ENCODE peak calls at places on chromosomes 7 and 10, in five cellular contexts. Q is pancreas, T is AG09309, B is hepatocyte, E is WTC11. L is an unnamed sample.

GRCh38 chr7:102260856-102261255 is 25.8 kb upstream of the SH2B2 start:
- DNase-seq in Q (no peak), T (no peak), B (peak; percentile 78), E (no peak), L (no peak)

GRCh38 chr7:30206942-30207341 is 72.2 kb downstream of the MTURN start:
- DNase-seq in Q (no peak), T (no peak), B (no peak), E (no peak), L (no peak)

GRCh38 chr7:84175461-84175860 is 19.1 kb downstream of the SEMA3A start:
- DNase-seq in Q (no peak), T (no peak), B (no peak), E (no peak), L (no peak)

GRCh38 chr10:34486008-34486407 is 329.1 kb downstream of the PARD3 start:
- DNase-seq in Q (no peak), T (no peak), B (no peak), E (no peak), L (no peak)

GRCh38 chr7:94511763-94512162 is 2.2 kb downstream of the CASD1 start:
- DNase-seq in Q (no peak), T (no peak), B (no peak), E (no peak), L (no peak)

GRCh38 chr7:30888783-30889182 is 22.9 kb upstream of the AQP1 start:
- DNase-seq in Q (no peak), T (peak; percentile 71), B (peak; percentile 55), E (no peak), L (no peak)

GRCh38 chr10:105974803-105975456 is 1189.6 kb downstream of the SORCS1 start:
- DNase-seq in Q (no peak), T (no peak), B (peak; percentile 57), E (peak; percentile 33), L (no peak)

GRCh38 chr10:104299031-104299904 is 30.3 kb downstream of the GSTO2 start:
- DNase-seq in Q (no peak), T (peak; percentile 13), B (no peak), E (no peak), L (no peak)

GRCh38 chr7:465710-466400 is 53.8 kb downstream of the PDGFA start:
- DNase-seq in Q (no peak), T (no peak), B (no peak), E (peak; percentile 8), L (peak; percentile 6)

GRCh38 chr7:144454256-144455039 is 51.0 kb upstream of the NOBOX start:
- DNase-seq in Q (no peak), T (no peak), B (no peak), E (no peak), L (no peak)
- TF ChIP-seq CTCF in Q (no peak), T (no peak), B (peak; percentile 44), E (no peak), L (no peak)

GRCh38 chr10:70441161-70441876 is at the start of gene NODAL:
- DNase-seq in Q (no peak), T (no peak), B (no peak), E (peak; percentile 59), L (no peak)
- TF ChIP-seq CTCF in Q (no peak), T (no peak), B (no peak), E (no peak), L (no peak)

GRCh38 chr10:18651324-18652007 is at the start of gene NSUN6:
- DNase-seq in Q (peak; percentile 92), T (no peak), B (peak; percentile 95), E (peak; percentile 91), L (peak; percentile 87)
- TF ChIP-seq CTCF in Q (no peak), T (peak; percentile 14), B (no peak), E (no peak), L (no peak)

GRCh38 chr7:155368894-155369600 is 71.4 kb downstream of the INSIG1 start:
- DNase-seq in Q (no peak), T (no peak), B (no peak), E (no peak), L (no peak)
- TF ChIP-seq CTCF in Q (no peak), T (no peak), B (no peak), E (no peak), L (no peak)

GRCh38 chr10:75773139-75773801 is 341.8 kb downstream of the LRMDA start:
- DNase-seq in Q (peak; percentile 38), T (no peak), B (peak; percentile 65), E (no peak), L (no peak)
- TF ChIP-seq CTCF in Q (no peak), T (no peak), B (no peak), E (no peak), L (no peak)

GRCh38 chr10:53839437-53840039 is 961.5 kb downstream of the PCDH15 start:
- DNase-seq in Q (no peak), T (no peak), B (peak; percentile 59), E (no peak), L (no peak)
- TF ChIP-seq CTCF in Q (peak; percentile 34), T (peak; percentile 20), B (peak; percentile 78), E (peak; percentile 21), L (no peak)

DNA sequence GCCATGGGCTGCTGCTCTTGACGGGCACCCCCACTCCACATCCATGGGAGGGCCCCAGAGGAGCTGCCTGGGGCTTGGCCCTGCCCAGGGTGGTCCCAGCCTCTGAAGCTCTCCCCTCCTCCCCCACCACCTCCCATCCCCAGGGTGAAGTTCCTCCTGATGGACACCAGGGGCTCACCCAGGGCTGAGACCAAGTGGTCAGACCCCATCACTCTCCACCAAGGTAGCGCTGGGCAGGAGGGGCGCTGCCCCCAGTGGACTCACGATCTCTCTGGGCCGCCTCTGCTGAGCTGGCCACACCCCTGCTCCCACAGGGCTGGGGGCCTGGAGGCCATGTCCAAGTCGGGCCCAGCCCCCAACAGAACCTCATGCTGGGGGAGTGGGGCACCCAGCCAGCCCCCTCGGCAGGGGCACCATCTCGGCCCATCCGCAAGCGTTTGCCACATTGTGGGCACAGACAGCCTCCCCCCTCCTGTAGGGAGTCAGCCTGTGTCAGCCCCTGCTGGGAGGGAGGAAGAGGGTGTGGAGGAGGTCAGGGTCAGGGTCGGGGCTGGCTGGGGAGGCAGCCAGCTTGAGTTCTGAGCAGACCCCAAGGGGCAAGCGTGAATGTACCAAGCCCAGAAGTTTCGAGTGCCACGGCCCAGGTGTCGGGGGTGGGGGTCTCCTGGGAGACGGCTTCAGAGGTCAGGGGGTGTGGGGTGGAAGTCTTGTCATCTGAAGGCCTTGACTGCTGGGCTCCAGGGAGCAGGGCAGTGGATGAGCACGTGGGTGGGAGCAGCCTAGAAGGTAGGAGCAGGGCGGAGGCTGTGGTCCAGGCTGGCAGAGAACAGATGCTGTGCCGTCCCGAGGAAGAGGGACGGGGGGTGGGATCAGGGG is 2.8 kb downstream of the UPK3B start:
- DNase-seq in Q (no peak), T (no peak), B (peak; percentile 13), E (peak; percentile 57), L (no peak)
- TF ChIP-seq CTCF in Q (no peak), T (peak; percentile 41), B (peak; percentile 4), E (peak; percentile 51), L (no peak)

L was measured in activated B cell treated with CpG ODN at 0.5 μM for 24 hours.